ENCODE peak calls at places on chromosomes 5 and 9, in ten cellular contexts. Q, Z, T, M, R, Y, S, O, L and P are unnamed samples.

GRCh38 chr5:82381591-82381990 is 103.4 kb upstream of the RPS23 start:
- DNase-seq in Q (no peak), Z (no peak), T (no peak), M (no peak), R (no peak), Y (no peak), S (no peak), O (no peak), L (no peak), P (no peak)

GRCh38 chr9:16192403-16193017 is 639.7 kb downstream of the CCDC171 start:
- DNase-seq in Q (no peak), Z (no peak), T (no peak), M (no peak), R (no peak), Y (no peak), S (no peak), O (no peak), L (no peak), P (no peak)

GRCh38 chr9:112044183-112044582 is 130.9 kb downstream of the SUSD1 start:
- DNase-seq in Q (no peak), Z (no peak), T (no peak), M (peak), R (no peak), Y (no peak), S (no peak), O (no peak), L (no peak), P (no peak)

GRCh38 chr9:125486576-125486975 is 220.4 kb downstream of the MAPKAP1 start:
- DNase-seq in Q (no peak), Z (no peak), T (no peak), M (no peak), R (no peak), Y (no peak), S (no peak), O (no peak), L (no peak), P (no peak)

GRCh38 chr5:170495796-170496195 is 8.0 kb upstream of the KCNIP1 start:
- DNase-seq in Q (no peak), Z (no peak), T (no peak), M (no peak), R (no peak), Y (no peak), S (no peak), O (no peak), L (no peak), P (no peak)

GRCh38 chr5:76811214-76811613 is 7.6 kb upstream of the F2RL1 start:
- DNase-seq in Q (no peak), Z (no peak), T (no peak), M (peak), R (no peak), Y (no peak), S (no peak), O (no peak), L (no peak), P (no peak)

GRCh38 chr9:35397216-35397698 is 92.7 kb upstream of the RUSC2 start:
- DNase-seq in Q (no peak), Z (no peak), T (no peak), M (no peak), R (no peak), Y (no peak), S (no peak), O (no peak), L (peak), P (no peak)

GRCh38 chr5:172941067-172941516 is 18.1 kb upstream of the RPL26L1 start:
- DNase-seq in Q (no peak), Z (no peak), T (no peak), M (peak), R (peak), Y (no peak), S (no peak), O (no peak), L (no peak), P (no peak)

GRCh38 chr5:157290981-157291711 is 25.2 kb downstream of the CYFIP2 start:
- DNase-seq in Q (no peak), Z (no peak), T (no peak), M (no peak), R (no peak), Y (no peak), S (peak), O (peak), L (peak), P (no peak)

GRCh38 chr9:38026021-38026809 is 42.8 kb downstream of the SHB start:
- DNase-seq in Q (no peak), Z (peak), T (no peak), M (peak), R (peak), Y (no peak), S (no peak), O (peak), L (peak), P (peak)

GRCh38 chr9:98808411-98808815 is 943 bp downstream of the GALNT12 start:
- DNase-seq in Q (no peak), Z (no peak), T (no peak), M (peak), R (no peak), Y (no peak), S (no peak), O (peak), L (no peak), P (no peak)

GRCh38 chr5:150036513-150036912 is 36.0 kb downstream of the HMGXB3 start:
- DNase-seq in Q (no peak), Z (peak), T (no peak), M (peak), R (no peak), Y (no peak), S (no peak), O (no peak), L (no peak), P (peak)

GRCh38 chr9:137705443-137705863 is 86.6 kb downstream of the EHMT1 start:
- DNase-seq in Q (peak), Z (no peak), T (no peak), M (no peak), R (no peak), Y (no peak), S (peak), O (peak), L (peak), P (no peak)

GRCh38 chr9:113657765-113658564 is 194.4 kb downstream of the RGS3 start:
- DNase-seq in Q (peak), Z (no peak), T (peak), M (peak), R (peak), Y (peak), S (peak), O (peak), L (peak), P (peak)

GRCh38 chr9:21672140-21672539 is 130.3 kb upstream of the MTAP start:
- DNase-seq in Q (no peak), Z (no peak), T (no peak), M (no peak), R (no peak), Y (no peak), S (no peak), O (no peak), L (no peak), P (no peak)

GRCh38 chr9:19184144-19184917 is 46.2 kb upstream of the DENND4C start:
- DNase-seq in Q (peak), Z (peak), T (no peak), M (peak), R (peak), Y (peak), S (peak), O (peak), L (peak), P (peak)

GRCh38 chr5:54663876-54664275 is 146.3 kb downstream of the SNX18 start:
- DNase-seq in Q (no peak), Z (no peak), T (no peak), M (peak), R (peak), Y (no peak), S (no peak), O (no peak), L (no peak), P (no peak)

GRCh38 chr5:132465095-132465707 is 25.4 kb downstream of the IRF1 start:
- DNase-seq in Q (no peak), Z (no peak), T (no peak), M (no peak), R (no peak), Y (no peak), S (no peak), O (peak), L (no peak), P (no peak)

GRCh38 chr9:102669220-102669619 is 325.9 kb upstream of the CYLC2 start:
- DNase-seq in Q (no peak), Z (no peak), T (no peak), M (no peak), R (no peak), Y (no peak), S (no peak), O (no peak), L (no peak), P (no peak)

GRCh38 chr9:131640438-131641181 is 95.3 kb downstream of the PRRT1B start:
- DNase-seq in Q (no peak), Z (no peak), T (no peak), M (peak), R (peak), Y (no peak), S (no peak), O (no peak), L (no peak), P (no peak)

GRCh38 chr9:18759836-18760235 is 273.2 kb downstream of the SAXO1 start:
- DNase-seq in Q (no peak), Z (no peak), T (no peak), M (no peak), R (no peak), Y (no peak), S (no peak), O (no peak), L (no peak), P (no peak)

GRCh38 chr9:109652971-109653370 is 127.0 kb upstream of the PALM2AKAP2 start:
- DNase-seq in Q (no peak), Z (no peak), T (no peak), M (peak), R (no peak), Y (no peak), S (no peak), O (no peak), L (peak), P (no peak)

GRCh38 chr5:176440932-176441706 is 7.1 kb upstream of the FAF2 start:
- DNase-seq in Q (no peak), Z (no peak), T (no peak), M (peak), R (no peak), Y (no peak), S (no peak), O (no peak), L (no peak), P (no peak)

GRCh38 chr5:1505506-1506241 is 18.1 kb downstream of the LPCAT1 start:
- DNase-seq in Q (no peak), Z (no peak), T (no peak), M (no peak), R (peak), Y (no peak), S (no peak), O (peak), L (no peak), P (no peak)

GRCh38 chr5:54045077-54045792 is 265.1 kb downstream of the ARL15 start:
- DNase-seq in Q (no peak), Z (no peak), T (no peak), M (no peak), R (no peak), Y (no peak), S (no peak), O (no peak), L (no peak), P (no peak)

GRCh38 chr5:175861337-175862130 is 9.8 kb upstream of the CPLX2 start:
- DNase-seq in Q (no peak), Z (no peak), T (no peak), M (no peak), R (no peak), Y (no peak), S (no peak), O (no peak), L (no peak), P (no peak)

GRCh38 chr9:109251080-109251775 is 69.6 kb downstream of the EPB41L4B start:
- DNase-seq in Q (no peak), Z (peak), T (no peak), M (peak), R (peak), Y (no peak), S (no peak), O (no peak), L (no peak), P (peak)

GRCh38 chr5:173591300-173591622 is 25.2 kb downstream of the BOD1 start:
- DNase-seq in Q (no peak), Z (no peak), T (no peak), M (no peak), R (no peak), Y (no peak), S (no peak), O (no peak), L (no peak), P (no peak)

GRCh38 chr5:25285116-25285515 is 640.3 kb upstream of the CDH10 start:
- DNase-seq in Q (no peak), Z (no peak), T (no peak), M (no peak), R (no peak), Y (no peak), S (no peak), O (no peak), L (no peak), P (no peak)

GRCh38 chr9:96061293-96061987 is 185.9 kb downstream of the ERCC6L2 start:
- DNase-seq in Q (peak), Z (no peak), T (peak), M (peak), R (peak), Y (peak), S (no peak), O (no peak), L (peak), P (no peak)

GRCh38 chr5:81207009-81207408 is 26.1 kb upstream of the CKMT2 start:
- DNase-seq in Q (no peak), Z (no peak), T (no peak), M (no peak), R (no peak), Y (no peak), S (peak), O (no peak), L (peak), P (no peak)

GRCh38 chr5:74378464-74378863 is 262.1 kb downstream of the ENC1 start:
- DNase-seq in Q (no peak), Z (no peak), T (no peak), M (no peak), R (no peak), Y (no peak), S (no peak), O (no peak), L (no peak), P (no peak)

GRCh38 chr9:86354882-86355399 is 731 bp upstream of the TUT7 start:
- DNase-seq in Q (no peak), Z (no peak), T (no peak), M (no peak), R (no peak), Y (no peak), S (peak), O (no peak), L (no peak), P (peak)

GRCh38 chr9:132818588-132818987 is 59.5 kb downstream of the AK8 start:
- DNase-seq in Q (no peak), Z (no peak), T (no peak), M (no peak), R (no peak), Y (no peak), S (no peak), O (peak), L (no peak), P (no peak)

GRCh38 chr5:106303911-106304310 is 1366.8 kb downstream of the EFNA5 start:
- DNase-seq in Q (no peak), Z (no peak), T (no peak), M (no peak), R (no peak), Y (no peak), S (no peak), O (no peak), L (peak), P (no peak)

GRCh38 chr5:133460172-133460758 is 152.1 kb downstream of the FSTL4 start:
- DNase-seq in Q (no peak), Z (no peak), T (no peak), M (peak), R (no peak), Y (peak), S (peak), O (no peak), L (peak), P (no peak)

GRCh38 chr5:65037845-65038815 is 269.4 kb downstream of the CWC27 start:
- DNase-seq in Q (no peak), Z (no peak), T (no peak), M (peak), R (no peak), Y (no peak), S (peak), O (no peak), L (no peak), P (no peak)

GRCh38 chr5:28398185-28398584 is 1359.8 kb upstream of the CDH9 start:
- DNase-seq in Q (no peak), Z (no peak), T (no peak), M (no peak), R (no peak), Y (no peak), S (no peak), O (no peak), L (no peak), P (no peak)

GRCh38 chr9:130663258-130664171 is 879 bp upstream of the PRDM12 start:
- DNase-seq in Q (no peak), Z (no peak), T (no peak), M (peak), R (no peak), Y (no peak), S (no peak), O (no peak), L (no peak), P (no peak)